ENCODE peak calls at places on chromosome 17, in five cellular contexts. One of them, this sample, is unnamed.
A peak's percentile ranks its signal among the peaks of the same experiment; 100 is the strongest.

GRCh38 chr17:14940112-14940945 is 324.8 kb downstream of the PMP22 start:
- DNase-seq in activated CD8-positive, alpha-beta T cell treated with anti-CD3 and anti-CD28 coated beads for 36 hours: no peak
- DNase-seq in NCI-H460: no peak
- DNase-seq in substantia nigra: no peak
- DNase-seq in NCI-H345: no peak
- DNase-seq in this sample: no peak

GRCh38 chr17:66302761-66303626 is 581 bp downstream of the PRKCA start:
- DNase-seq in activated CD8-positive, alpha-beta T cell treated with anti-CD3 and anti-CD28 coated beads for 36 hours: peak; percentile 62
- DNase-seq in NCI-H460: peak; percentile 71
- DNase-seq in substantia nigra: peak; percentile 58
- DNase-seq in NCI-H345: peak; percentile 36
- DNase-seq in this sample: peak; percentile 62

GRCh38 chr17:83198366-83199341 is 119.2 kb downstream of the METRNL start:
- DNase-seq in activated CD8-positive, alpha-beta T cell treated with anti-CD3 and anti-CD28 coated beads for 36 hours: peak; percentile 47
- DNase-seq in NCI-H460: no peak
- DNase-seq in substantia nigra: no peak
- DNase-seq in NCI-H345: no peak
- DNase-seq in this sample: no peak

GRCh38 chr17:37676115-37676925 is 33.1 kb upstream of the DDX52 start:
- DNase-seq in activated CD8-positive, alpha-beta T cell treated with anti-CD3 and anti-CD28 coated beads for 36 hours: no peak
- DNase-seq in NCI-H460: no peak
- DNase-seq in substantia nigra: no peak
- DNase-seq in NCI-H345: no peak
- DNase-seq in this sample: no peak

GRCh38 chr17:66271512-66271911 is 30.9 kb upstream of the PRKCA start:
- DNase-seq in activated CD8-positive, alpha-beta T cell treated with anti-CD3 and anti-CD28 coated beads for 36 hours: no peak
- DNase-seq in NCI-H460: no peak
- DNase-seq in substantia nigra: no peak
- DNase-seq in NCI-H345: no peak
- DNase-seq in this sample: no peak

GRCh38 chr17:64707077-64707591 is 45.0 kb upstream of the SMURF2 start:
- DNase-seq in activated CD8-positive, alpha-beta T cell treated with anti-CD3 and anti-CD28 coated beads for 36 hours: no peak
- DNase-seq in NCI-H460: peak; percentile 69
- DNase-seq in substantia nigra: peak; percentile 7
- DNase-seq in NCI-H345: no peak
- DNase-seq in this sample: peak; percentile 76

GRCh38 chr17:66726846-66727245 is 108.1 kb upstream of the CACNG5 start:
- DNase-seq in activated CD8-positive, alpha-beta T cell treated with anti-CD3 and anti-CD28 coated beads for 36 hours: no peak
- DNase-seq in NCI-H460: no peak
- DNase-seq in substantia nigra: no peak
- DNase-seq in NCI-H345: no peak
- DNase-seq in this sample: no peak

GRCh38 chr17:298791-299450 is 53.7 kb downstream of the RPH3AL start:
- DNase-seq in activated CD8-positive, alpha-beta T cell treated with anti-CD3 and anti-CD28 coated beads for 36 hours: no peak
- DNase-seq in NCI-H460: no peak
- DNase-seq in substantia nigra: no peak
- DNase-seq in NCI-H345: no peak
- DNase-seq in this sample: no peak

GRCh38 chr17:73750975-73751374 is 106.7 kb upstream of the SDK2 start:
- DNase-seq in activated CD8-positive, alpha-beta T cell treated with anti-CD3 and anti-CD28 coated beads for 36 hours: no peak
- DNase-seq in NCI-H460: no peak
- DNase-seq in substantia nigra: no peak
- DNase-seq in NCI-H345: peak; percentile 18
- DNase-seq in this sample: no peak

GRCh38 chr17:4604111-4604644 is 19.8 kb downstream of the SMTNL2 start:
- DNase-seq in activated CD8-positive, alpha-beta T cell treated with anti-CD3 and anti-CD28 coated beads for 36 hours: no peak
- DNase-seq in NCI-H460: no peak
- DNase-seq in substantia nigra: no peak
- DNase-seq in NCI-H345: peak; percentile 69
- DNase-seq in this sample: peak; percentile 39

GRCh38 chr17:36133629-36134259 is 30.1 kb downstream of the CCL4 start:
- DNase-seq in activated CD8-positive, alpha-beta T cell treated with anti-CD3 and anti-CD28 coated beads for 36 hours: no peak
- DNase-seq in NCI-H460: no peak
- DNase-seq in substantia nigra: no peak
- DNase-seq in NCI-H345: peak; percentile 79
- DNase-seq in this sample: peak; percentile 37

GRCh38 chr17:1532836-1533602 is 16.6 kb upstream of the INPP5K start:
- DNase-seq in activated CD8-positive, alpha-beta T cell treated with anti-CD3 and anti-CD28 coated beads for 36 hours: peak; percentile 64
- DNase-seq in NCI-H460: no peak
- DNase-seq in substantia nigra: no peak
- DNase-seq in NCI-H345: no peak
- DNase-seq in this sample: no peak

GRCh38 chr17:36849871-36850348 is 87.4 kb upstream of the LHX1 start:
- DNase-seq in activated CD8-positive, alpha-beta T cell treated with anti-CD3 and anti-CD28 coated beads for 36 hours: peak; percentile 72
- DNase-seq in NCI-H460: no peak
- DNase-seq in substantia nigra: no peak
- DNase-seq in NCI-H345: no peak
- DNase-seq in this sample: no peak

GRCh38 chr17:61371606-61372005 is 28.0 kb upstream of the TBX2 start:
- DNase-seq in activated CD8-positive, alpha-beta T cell treated with anti-CD3 and anti-CD28 coated beads for 36 hours: no peak
- DNase-seq in NCI-H460: no peak
- DNase-seq in substantia nigra: no peak
- DNase-seq in NCI-H345: no peak
- DNase-seq in this sample: no peak

GRCh38 chr17:80833952-80834895 is 157.4 kb upstream of the CHMP6 start:
- DNase-seq in activated CD8-positive, alpha-beta T cell treated with anti-CD3 and anti-CD28 coated beads for 36 hours: no peak
- DNase-seq in NCI-H460: no peak
- DNase-seq in substantia nigra: no peak
- DNase-seq in NCI-H345: no peak
- DNase-seq in this sample: peak; percentile 64

GRCh38 chr17:15444805-15445204 is 22.6 kb downstream of the CDRT4 start:
- DNase-seq in activated CD8-positive, alpha-beta T cell treated with anti-CD3 and anti-CD28 coated beads for 36 hours: peak; percentile 21
- DNase-seq in NCI-H460: no peak
- DNase-seq in substantia nigra: no peak
- DNase-seq in NCI-H345: no peak
- DNase-seq in this sample: no peak

GRCh38 chr17:41496803-41497484 is 7.2 kb upstream of the KRT36 start:
- DNase-seq in activated CD8-positive, alpha-beta T cell treated with anti-CD3 and anti-CD28 coated beads for 36 hours: peak; percentile 86
- DNase-seq in NCI-H460: peak; percentile 85
- DNase-seq in substantia nigra: no peak
- DNase-seq in NCI-H345: peak; percentile 40
- DNase-seq in this sample: peak; percentile 64

GRCh38 chr17:50350733-50351132 is 4.8 kb downstream of the XYLT2 start:
- DNase-seq in activated CD8-positive, alpha-beta T cell treated with anti-CD3 and anti-CD28 coated beads for 36 hours: no peak
- DNase-seq in NCI-H460: no peak
- DNase-seq in substantia nigra: no peak
- DNase-seq in NCI-H345: no peak
- DNase-seq in this sample: no peak

GRCh38 chr17:60149691-60150582 is at the start of gene CA4:
- DNase-seq in activated CD8-positive, alpha-beta T cell treated with anti-CD3 and anti-CD28 coated beads for 36 hours: no peak
- DNase-seq in NCI-H460: no peak
- DNase-seq in substantia nigra: no peak
- DNase-seq in NCI-H345: peak; percentile 29
- DNase-seq in this sample: no peak

GRCh38 chr17:40915199-40915661 is 22.2 kb downstream of the KRT23 start:
- DNase-seq in activated CD8-positive, alpha-beta T cell treated with anti-CD3 and anti-CD28 coated beads for 36 hours: no peak
- DNase-seq in NCI-H460: peak; percentile 9
- DNase-seq in substantia nigra: no peak
- DNase-seq in NCI-H345: no peak
- DNase-seq in this sample: no peak

GRCh38 chr17:74733365-74734122 is 3.5 kb upstream of the RAB37 start:
- DNase-seq in activated CD8-positive, alpha-beta T cell treated with anti-CD3 and anti-CD28 coated beads for 36 hours: no peak
- DNase-seq in NCI-H460: no peak
- DNase-seq in substantia nigra: no peak
- DNase-seq in NCI-H345: no peak
- DNase-seq in this sample: no peak

GRCh38 chr17:46876353-46876887 is 25.0 kb downstream of the WNT9B start:
- DNase-seq in activated CD8-positive, alpha-beta T cell treated with anti-CD3 and anti-CD28 coated beads for 36 hours: peak; percentile 11
- DNase-seq in NCI-H460: no peak
- DNase-seq in substantia nigra: no peak
- DNase-seq in NCI-H345: peak; percentile 83
- DNase-seq in this sample: no peak

GRCh38 chr17:78946131-78946530 is 20.9 kb upstream of the TIMP2 start:
- DNase-seq in activated CD8-positive, alpha-beta T cell treated with anti-CD3 and anti-CD28 coated beads for 36 hours: no peak
- DNase-seq in NCI-H460: no peak
- DNase-seq in substantia nigra: no peak
- DNase-seq in NCI-H345: no peak
- DNase-seq in this sample: no peak

GRCh38 chr17:79609175-79609589 is 1.7 kb downstream of the RBFOX3 start:
- DNase-seq in activated CD8-positive, alpha-beta T cell treated with anti-CD3 and anti-CD28 coated beads for 36 hours: no peak
- DNase-seq in NCI-H460: no peak
- DNase-seq in substantia nigra: no peak
- DNase-seq in NCI-H345: no peak
- DNase-seq in this sample: no peak

GRCh38 chr17:74296548-74296936 is 22.5 kb downstream of the DNAI2 start:
- DNase-seq in activated CD8-positive, alpha-beta T cell treated with anti-CD3 and anti-CD28 coated beads for 36 hours: peak; percentile 50
- DNase-seq in NCI-H460: peak; percentile 49
- DNase-seq in substantia nigra: peak; percentile 67
- DNase-seq in NCI-H345: peak; percentile 30
- DNase-seq in this sample: peak; percentile 93

GRCh38 chr17:63701477-63702222 is 1.7 kb upstream of the LIMD2 start:
- DNase-seq in activated CD8-positive, alpha-beta T cell treated with anti-CD3 and anti-CD28 coated beads for 36 hours: peak; percentile 92
- DNase-seq in NCI-H460: no peak
- DNase-seq in substantia nigra: no peak
- DNase-seq in NCI-H345: no peak
- DNase-seq in this sample: no peak

GRCh38 chr17:20009302-20010098 is at the start of gene SPECC1:
- DNase-seq in activated CD8-positive, alpha-beta T cell treated with anti-CD3 and anti-CD28 coated beads for 36 hours: peak; percentile 86
- DNase-seq in NCI-H460: peak; percentile 78
- DNase-seq in substantia nigra: peak; percentile 63
- DNase-seq in NCI-H345: peak; percentile 78
- DNase-seq in this sample: peak; percentile 26

GRCh38 chr17:31226373-31226772 is 70.7 kb downstream of the OMG start:
- DNase-seq in activated CD8-positive, alpha-beta T cell treated with anti-CD3 and anti-CD28 coated beads for 36 hours: peak; percentile 17
- DNase-seq in NCI-H460: no peak
- DNase-seq in substantia nigra: no peak
- DNase-seq in NCI-H345: no peak
- DNase-seq in this sample: no peak

GRCh38 chr17:77107506-77108433 is 33.0 kb upstream of the SEC14L1 start:
- DNase-seq in activated CD8-positive, alpha-beta T cell treated with anti-CD3 and anti-CD28 coated beads for 36 hours: peak; percentile 93
- DNase-seq in NCI-H460: no peak
- DNase-seq in substantia nigra: no peak
- DNase-seq in NCI-H345: no peak
- DNase-seq in this sample: no peak

GRCh38 chr17:28317965-28318758 is 838 bp upstream of the TMEM97 start:
- DNase-seq in activated CD8-positive, alpha-beta T cell treated with anti-CD3 and anti-CD28 coated beads for 36 hours: peak; percentile 13
- DNase-seq in NCI-H460: no peak
- DNase-seq in substantia nigra: no peak
- DNase-seq in NCI-H345: peak; percentile 9
- DNase-seq in this sample: no peak

GRCh38 chr17:81037783-81038733 is 3.1 kb downstream of the BAIAP2 start:
- DNase-seq in activated CD8-positive, alpha-beta T cell treated with anti-CD3 and anti-CD28 coated beads for 36 hours: no peak
- DNase-seq in NCI-H460: no peak
- DNase-seq in substantia nigra: no peak
- DNase-seq in NCI-H345: no peak
- DNase-seq in this sample: no peak

GRCh38 chr17:32520737-32521399 is 34.1 kb downstream of the CDK5R1 start:
- DNase-seq in activated CD8-positive, alpha-beta T cell treated with anti-CD3 and anti-CD28 coated beads for 36 hours: no peak
- DNase-seq in NCI-H460: no peak
- DNase-seq in substantia nigra: no peak
- DNase-seq in NCI-H345: no peak
- DNase-seq in this sample: peak; percentile 49

GRCh38 chr17:57032343-57032742 is 52.7 kb upstream of the AKAP1 start:
- DNase-seq in activated CD8-positive, alpha-beta T cell treated with anti-CD3 and anti-CD28 coated beads for 36 hours: no peak
- DNase-seq in NCI-H460: no peak
- DNase-seq in substantia nigra: no peak
- DNase-seq in NCI-H345: peak; percentile 79
- DNase-seq in this sample: no peak

This sample was measured in Ammon's horn.